ENCODE peak calls at places on chromosome 4, in four cellular contexts. I is HepG2, P is HCT116, Z is tibial nerve. H is an unnamed sample. For H3K9me3, the result is how much of the 10 kb centered on the place peaks cover.

GRCh38 chr4:139014391-139015268 is 951 bp upstream of the NOCT start:
- DNase-seq in I (peak), Z (peak), P (peak), H (no peak)

GRCh38 chr4:2510351-2511259 is 25.8 kb upstream of the FAM193A start:
- DNase-seq in P (no peak), Z (no peak), I (no peak), H (no peak)

GRCh38 chr4:174494146-174494545 is 28.1 kb downstream of the HPGD start:
- DNase-seq in I (no peak), Z (no peak), P (no peak), H (no peak)

GRCh38 chr4:95018845-95019244 is 261.1 kb downstream of the BMPR1B start:
- DNase-seq in I (no peak), Z (no peak), P (no peak), H (no peak)

GRCh38 chr4:174627473-174627872 is 105.2 kb upstream of the HPGD start:
- DNase-seq in Z (no peak), I (no peak), P (no peak), H (no peak)

GRCh38 chr4:71304289-71304850 is 34.5 kb upstream of the SLC4A4 start:
- DNase-seq in I (no peak), P (no peak), Z (no peak), H (no peak)

GRCh38 chr4:85790582-85790981 is 315.6 kb downstream of the ARHGAP24 start:
- DNase-seq in P (no peak), I (no peak), Z (no peak), H (no peak)

GRCh38 chr4:109754093-109754857 is 24.4 kb upstream of the PLA2G12A start:
- DNase-seq in Z (no peak), I (no peak), P (no peak), H (no peak)

GRCh38 chr4:132540797-132541196 is 608.3 kb upstream of the PCDH10 start:
- DNase-seq in Z (no peak), I (no peak), P (no peak), H (no peak)

GRCh38 chr4:86614896-86615295 is 20.8 kb downstream of the PTPN13 start:
- DNase-seq in P (no peak), I (no peak), Z (no peak), H (no peak)

GRCh38 chr4:47482326-47482725 is 2.7 kb upstream of the ATP10D start:
- DNase-seq in P (no peak), Z (no peak), I (no peak), H (no peak)

GRCh38 chr4:76736434-76736833 is 161.5 kb downstream of the SOWAHB start:
- DNase-seq in Z (no peak), P (no peak), I (no peak), H (no peak)

GRCh38 chr4:80610845-80611244 is 275.3 kb downstream of the CFAP299 start:
- DNase-seq in P (no peak), Z (no peak), I (no peak), H (no peak)

DNA sequence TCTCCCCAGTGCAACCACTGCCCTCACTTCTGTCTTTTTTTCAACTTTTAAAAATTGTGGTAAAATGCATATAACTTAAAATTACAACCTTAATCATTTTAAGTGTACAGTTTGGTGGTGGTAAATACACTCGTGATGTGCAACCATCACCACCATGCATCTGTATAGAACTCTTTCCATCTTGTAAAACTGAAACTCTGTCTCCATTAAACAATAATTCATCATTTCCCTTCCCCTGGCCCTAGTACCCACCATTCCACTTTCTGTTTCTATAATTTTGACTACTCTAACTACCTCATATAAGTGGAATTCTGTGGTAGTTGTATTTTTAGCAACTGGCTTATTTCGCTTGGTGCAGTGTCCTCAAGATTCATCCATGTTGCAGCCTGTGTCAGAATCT is 6.8 kb upstream of the CTBP1 start:
- DNase-seq in P (no peak), I (no peak), Z (no peak), H (no peak)
- H3K9me3 ChIP-seq in P (under half), I (under half), Z (under half), H (under half)

GRCh38 chr4:65656008-65656407 is 14.3 kb downstream of the EPHA5 start:
- DNase-seq in I (no peak), Z (no peak), P (no peak), H (no peak)

GRCh38 chr4:65661469-65661868 is 8.8 kb downstream of the EPHA5 start:
- DNase-seq in I (no peak), P (no peak), Z (no peak), H (no peak)

GRCh38 chr4:65654976-65655375 is 15.3 kb downstream of the EPHA5 start:
- DNase-seq in P (no peak), I (no peak), Z (no peak), H (no peak)

GRCh38 chr4:65653740-65654361 is 16.4 kb downstream of the EPHA5 start:
- DNase-seq in P (no peak), Z (no peak), I (no peak), H (no peak)

DNA sequence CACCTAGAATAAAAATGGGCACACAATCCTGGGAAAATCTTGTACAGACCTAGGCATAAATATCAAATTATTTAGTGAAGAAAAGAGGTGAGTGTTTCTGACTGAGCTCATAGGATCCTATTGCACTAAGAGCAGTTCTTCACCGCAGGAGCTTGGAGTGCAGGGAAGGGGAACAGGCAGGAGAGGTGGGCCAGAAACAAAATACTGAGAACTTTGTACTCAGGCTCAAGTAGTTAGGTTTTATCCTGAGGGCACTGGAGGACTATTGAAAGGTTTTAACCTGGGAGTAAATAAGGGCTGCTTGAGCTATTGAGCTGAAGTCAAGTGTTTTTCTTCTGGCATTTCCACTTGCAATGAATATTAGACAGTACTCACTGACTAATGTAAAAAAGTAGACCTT is 12.2 kb downstream of the EPHA5 start:
- DNase-seq in I (no peak), Z (no peak), P (no peak), H (no peak)
- H3K9me3 ChIP-seq in I (under half), Z (under half), P (under half), H (under half)

GRCh38 chr4:172815499-172816175 is 353.0 kb upstream of the GALNT7 start:
- DNase-seq in Z (no peak), P (no peak), I (no peak), H (no peak)
- H3K9me3 ChIP-seq in Z (under half), P (under half), I (under half), H (under half)

GRCh38 chr4:162323919-162324318 is 160.1 kb upstream of the FSTL5 start:
- DNase-seq in Z (no peak), I (no peak), P (no peak), H (no peak)

GRCh38 chr4:162322054-162322453 is 158.3 kb upstream of the FSTL5 start:
- DNase-seq in Z (no peak), P (no peak), I (no peak), H (no peak)
- H3K9me3 ChIP-seq in Z (under half), P (under half), I (under half), H (under half)

GRCh38 chr4:23986270-23986669 is 96.4 kb upstream of the PPARGC1A start:
- DNase-seq in P (no peak), Z (no peak), I (no peak), H (no peak)
- H3K9me3 ChIP-seq in P (under half), Z (under half), I (under half), H (under half)

GRCh38 chr4:188091-188490 is 63.8 kb downstream of the ZNF718 start:
- DNase-seq in I (no peak), P (no peak), Z (no peak), H (no peak)
- H3K9me3 ChIP-seq in I (half or more), P (under half), Z (under half), H (under half)

GRCh38 chr4:119010909-119011606 is 122.4 kb downstream of the SYNPO2 start:
- DNase-seq in Z (no peak), I (no peak), P (no peak), H (no peak)
- H3K9me3 ChIP-seq in Z (under half), I (under half), P (under half), H (under half)

GRCh38 chr4:187084696-187085095 is 361.0 kb upstream of the FAT1 start:
- DNase-seq in P (no peak), I (no peak), Z (no peak), H (no peak)
- H3K9me3 ChIP-seq in P (under half), I (under half), Z (under half), H (under half)

H was measured in T-helper 17 cell.